ENCODE peak calls at places on chromosome 9, in seven cellular contexts. N is left ventricle myocardium inferior; K is colonic mucosa; P is esophagus muscularis mucosa; R is effector memory CD4-positive, alpha-beta T cell; G is brain microvascular endothelial cell; W is K562. I is an unnamed sample.

GRCh38 chr9:89318123-89319014 is at the start of gene SECISBP2:
- DNase-seq in N (peak; percentile 97), K (peak; percentile 95), P (peak; percentile 98), R (peak; percentile 88), G (peak; percentile 94), W (peak; percentile 77), I (peak; percentile 91)

GRCh38 chr9:79651251-79651795 is 79.6 kb downstream of the TLE4 start:
- DNase-seq in N (no peak), K (no peak), P (no peak), R (no peak), G (no peak), W (no peak), I (no peak)

GRCh38 chr9:88589656-88590055 is 54.7 kb downstream of the NXNL2 start:
- DNase-seq in N (no peak), K (no peak), P (no peak), R (no peak), G (no peak), W (no peak), I (no peak)

GRCh38 chr9:136054146-136054545 is 40.9 kb downstream of the NACC2 start:
- DNase-seq in N (no peak), K (no peak), P (no peak), R (no peak), G (no peak), W (no peak), I (no peak)

GRCh38 chr9:88534456-88535225 is at the start of gene NXNL2:
- DNase-seq in N (peak; percentile 69), K (peak; percentile 89), P (peak; percentile 94), R (no peak), G (peak; percentile 83), W (peak; percentile 90), I (peak; percentile 91)

GRCh38 chr9:86022687-86023266 is 76.6 kb downstream of the GOLM1 start:
- DNase-seq in N (no peak), K (no peak), P (no peak), R (no peak), G (no peak), W (no peak), I (no peak)

GRCh38 chr9:130893250-130894101 is 3.1 kb downstream of the QRFP start:
- DNase-seq in N (peak; percentile 58), K (no peak), P (no peak), R (no peak), G (no peak), W (peak; percentile 67), I (no peak)

GRCh38 chr9:134326754-134327526 is 685 bp downstream of the RXRA start:
- DNase-seq in N (peak; percentile 45), K (peak; percentile 18), P (no peak), R (no peak), G (no peak), W (peak; percentile 61), I (peak; percentile 38)

GRCh38 chr9:88460583-88461332 is 72.5 kb downstream of the SPIN1 start:
- DNase-seq in N (no peak), K (no peak), P (no peak), R (no peak), G (no peak), W (no peak), I (no peak)

GRCh38 chr9:24041294-24041693 is 215.3 kb upstream of the ELAVL2 start:
- DNase-seq in N (no peak), K (no peak), P (no peak), R (no peak), G (no peak), W (no peak), I (peak; percentile 0)

GRCh38 chr9:6584881-6585597 is 60.5 kb downstream of the GLDC start:
- DNase-seq in N (no peak), K (no peak), P (no peak), R (no peak), G (no peak), W (no peak), I (no peak)

GRCh38 chr9:6407778-6408177 is 5.2 kb upstream of the UHRF2 start:
- DNase-seq in N (no peak), K (no peak), P (no peak), R (no peak), G (no peak), W (no peak), I (no peak)

GRCh38 chr9:79559501-79560181 is 12.1 kb upstream of the TLE4 start:
- DNase-seq in N (no peak), K (no peak), P (no peak), R (no peak), G (no peak), W (no peak), I (no peak)

GRCh38 chr9:132348676-132349075 is 6.1 kb downstream of the SETX start:
- DNase-seq in N (no peak), K (no peak), P (no peak), R (no peak), G (no peak), W (no peak), I (no peak)
- H3K36me3 ChIP-seq in N (peaks cover 95% of the 10 kb centered on the region), K (peaks cover 15% of the 10 kb centered on the region), P (peaks cover 88% of the 10 kb centered on the region), R (peaks cover 72% of the 10 kb centered on the region), G (peaks cover 66% of the 10 kb centered on the region), W (peaks cover 93% of the 10 kb centered on the region), I (peaks cover 1% of the 10 kb centered on the region)

GRCh38 chr9:19358691-19359090 is 21.3 kb downstream of the RPS6 start:
- DNase-seq in N (no peak), K (no peak), P (no peak), R (no peak), G (no peak), W (no peak), I (no peak)
- H3K36me3 ChIP-seq in N (peaks cover 88% of the 10 kb centered on the region), K (peaks cover 8% of the 10 kb centered on the region), P (peaks cover 82% of the 10 kb centered on the region), R (peaks cover 73% of the 10 kb centered on the region), G (peaks cover 13% of the 10 kb centered on the region), W (peaks cover 51% of the 10 kb centered on the region), I (no peaks in the 10 kb centered on the region)

DNA sequence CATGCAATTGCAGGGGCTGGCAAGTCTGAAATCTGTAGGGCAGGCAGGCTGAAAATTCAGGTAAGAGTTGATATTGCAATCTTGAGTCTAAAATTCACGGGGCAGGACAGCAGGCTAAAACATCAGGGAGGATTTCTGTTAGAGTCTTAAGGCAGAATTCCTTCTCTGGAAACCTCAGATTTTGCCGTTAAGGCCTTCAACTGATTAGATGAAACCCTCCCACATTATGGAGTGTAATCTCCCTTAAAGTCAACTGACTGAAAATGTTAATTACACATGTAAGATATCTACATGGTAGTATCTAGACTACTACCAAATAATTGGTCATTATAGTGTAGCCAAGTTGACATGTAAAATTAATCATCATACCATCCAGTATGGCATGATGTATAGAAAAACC is 3.1 kb upstream of the ZNF169 start:
- DNase-seq in N (no peak), K (no peak), P (no peak), R (no peak), G (no peak), W (no peak), I (no peak)
- H3K36me3 ChIP-seq in N (no peaks in the 10 kb centered on the region), K (no peaks in the 10 kb centered on the region), P (no peaks in the 10 kb centered on the region), R (no peaks in the 10 kb centered on the region), G (no peaks in the 10 kb centered on the region), W (no peaks in the 10 kb centered on the region), I (no peaks in the 10 kb centered on the region)

GRCh38 chr9:126234681-126235349 is 91.8 kb upstream of the MVB12B start:
- DNase-seq in N (no peak), K (no peak), P (peak; percentile 70), R (no peak), G (no peak), W (no peak), I (no peak)

GRCh38 chr9:126235844-126236243 is 90.8 kb upstream of the MVB12B start:
- DNase-seq in N (no peak), K (no peak), P (peak; percentile 88), R (no peak), G (no peak), W (no peak), I (no peak)

GRCh38 chr9:126236273-126236672 is 90.4 kb upstream of the MVB12B start:
- DNase-seq in N (no peak), K (no peak), P (peak; percentile 86), R (no peak), G (no peak), W (no peak), I (no peak)

GRCh38 chr9:126233913-126234525 is 92.6 kb upstream of the MVB12B start:
- DNase-seq in N (no peak), K (no peak), P (peak; percentile 72), R (no peak), G (no peak), W (no peak), I (no peak)

DNA sequence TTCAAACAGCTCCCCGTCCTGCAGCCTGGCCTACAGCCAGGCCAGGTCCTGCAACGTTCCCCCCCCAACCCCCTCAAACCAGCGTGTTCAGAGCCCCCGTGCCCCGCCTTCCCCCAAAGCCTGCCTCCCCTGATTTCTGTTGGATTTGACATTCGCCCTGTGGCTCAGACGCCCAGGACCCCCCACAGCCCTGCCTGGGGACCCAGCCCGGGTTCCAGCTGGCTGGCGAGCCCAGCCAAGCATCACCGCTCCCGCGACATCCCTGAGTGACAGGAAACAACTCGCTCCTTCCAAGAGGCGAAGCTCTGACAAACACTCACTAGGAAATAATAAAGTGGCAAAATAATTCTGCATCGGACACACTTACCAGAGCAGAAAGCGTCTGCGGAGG is 91.3 kb upstream of the MVB12B start:
- DNase-seq in N (no peak), K (no peak), P (peak; percentile 70), R (no peak), G (no peak), W (no peak), I (no peak)
- H3K36me3 ChIP-seq in N (no peaks in the 10 kb centered on the region), K (no peaks in the 10 kb centered on the region), P (no peaks in the 10 kb centered on the region), R (no peaks in the 10 kb centered on the region), G (no peaks in the 10 kb centered on the region), W (no peaks in the 10 kb centered on the region), I (no peaks in the 10 kb centered on the region)

I was measured in Caco-2.